ENCODE peak calls at places on chromosomes 6 and 20, in six cellular contexts. W, G, B, A, P and D are unnamed samples. For H3K4me1, the result is how much of the 10 kb centered on the place peaks cover.

GRCh38 chr6:143225929-143226328 is 165.2 kb downstream of the AIG1 start:
- DNase-seq in W (no peak), G (no peak), B (no peak), A (no peak), P (no peak), D (no peak)

GRCh38 chr6:50720623-50721022 is 7.3 kb downstream of the TFAP2D start:
- DNase-seq in W (no peak), G (no peak), B (no peak), A (no peak), P (no peak), D (peak)

GRCh38 chr6:64520050-64520449 is 884.4 kb downstream of the PHF3 start:
- DNase-seq in W (no peak), G (peak), B (no peak), A (no peak), P (no peak), D (peak)

GRCh38 chr6:72748759-72749158 is 126.9 kb downstream of the KCNQ5 start:
- DNase-seq in W (no peak), G (peak), B (no peak), A (no peak), P (no peak), D (peak)

GRCh38 chr20:41242807-41243206 is 74.7 kb downstream of the ZHX3 start:
- DNase-seq in W (no peak), G (no peak), B (no peak), A (no peak), P (no peak), D (no peak)

GRCh38 chr6:16154904-16155303 is 26.0 kb downstream of the MYLIP start:
- DNase-seq in W (no peak), G (peak), B (no peak), A (peak), P (no peak), D (peak)

GRCh38 chr20:3766832-3767433 is 620 bp downstream of the ADISSP start:
- DNase-seq in W (no peak), G (no peak), B (no peak), A (no peak), P (no peak), D (peak)

GRCh38 chr6:28005124-28005662 is 48.2 kb downstream of the OR2B6 start:
- DNase-seq in W (no peak), G (no peak), B (no peak), A (no peak), P (no peak), D (no peak)

GRCh38 chr6:17705428-17705777 is 1.3 kb downstream of the NUP153 start:
- DNase-seq in W (peak), G (peak), B (peak), A (no peak), P (no peak), D (peak)

GRCh38 chr6:165451845-165452244 is 142.4 kb upstream of the C6orf118 start:
- DNase-seq in W (no peak), G (no peak), B (no peak), A (no peak), P (no peak), D (no peak)

GRCh38 chr20:5061209-5061608 is 58.5 kb downstream of the PCNA start:
- DNase-seq in W (no peak), G (peak), B (no peak), A (no peak), P (no peak), D (peak)

DNA sequence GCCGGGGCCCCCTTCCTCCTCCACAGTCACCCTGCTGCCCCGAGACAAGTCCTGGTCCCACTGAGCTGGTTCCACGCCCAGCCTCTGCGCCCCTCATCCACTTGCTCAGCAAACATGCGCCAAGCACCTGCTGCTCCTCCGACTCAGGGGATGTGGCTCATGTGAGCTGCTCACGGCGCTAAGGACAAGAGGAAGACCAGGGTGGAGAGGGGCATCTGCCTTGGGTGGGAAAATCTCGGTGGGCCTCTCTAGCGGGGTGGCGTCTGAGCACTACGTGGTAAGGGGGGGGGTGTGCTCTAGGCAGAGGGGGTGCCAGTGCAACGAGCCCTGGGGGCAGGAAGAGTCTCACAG is 4.5 kb downstream of the LAMA5 start:
- DNase-seq in W (no peak), G (no peak), B (no peak), A (no peak), P (no peak), D (no peak)
- H3K4me1 ChIP-seq in W (under half), G (under half), B (under half), A (half or more), P (under half), D (half or more)

DNA sequence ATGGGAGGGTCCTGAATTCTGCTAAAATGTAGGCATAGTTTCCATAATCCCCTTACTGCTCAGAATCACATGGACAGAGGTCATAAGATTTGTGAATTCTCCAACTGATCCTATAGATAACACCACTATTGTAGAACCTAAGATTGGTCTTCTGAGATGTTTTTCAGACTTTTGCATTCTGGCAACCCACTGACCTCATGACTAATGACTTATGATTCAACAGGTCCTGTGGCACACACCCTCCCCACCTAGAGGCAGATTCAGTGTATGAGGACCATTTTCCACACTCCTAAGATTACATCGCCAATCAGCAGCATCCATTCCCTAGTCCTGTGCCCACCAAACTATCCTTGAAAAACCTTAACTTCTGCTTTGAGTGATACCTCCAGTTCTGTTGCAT is 207.2 kb downstream of the BTBD9 start:
- DNase-seq in W (no peak), G (peak), B (no peak), A (no peak), P (no peak), D (peak)
- TF ChIP-seq CTCF in W (no peak), G (no peak), B (no peak), A (no peak), P (no peak), D (peak)

GRCh38 chr20:62367483-62368302 is 581 bp upstream of the LAMA5 start:
- DNase-seq in W (peak), G (no peak), B (peak), A (no peak), P (no peak), D (peak)
- H3K4me1 ChIP-seq in W (under half), G (under half), B (under half), A (half or more), P (under half), D (half or more)

DNA sequence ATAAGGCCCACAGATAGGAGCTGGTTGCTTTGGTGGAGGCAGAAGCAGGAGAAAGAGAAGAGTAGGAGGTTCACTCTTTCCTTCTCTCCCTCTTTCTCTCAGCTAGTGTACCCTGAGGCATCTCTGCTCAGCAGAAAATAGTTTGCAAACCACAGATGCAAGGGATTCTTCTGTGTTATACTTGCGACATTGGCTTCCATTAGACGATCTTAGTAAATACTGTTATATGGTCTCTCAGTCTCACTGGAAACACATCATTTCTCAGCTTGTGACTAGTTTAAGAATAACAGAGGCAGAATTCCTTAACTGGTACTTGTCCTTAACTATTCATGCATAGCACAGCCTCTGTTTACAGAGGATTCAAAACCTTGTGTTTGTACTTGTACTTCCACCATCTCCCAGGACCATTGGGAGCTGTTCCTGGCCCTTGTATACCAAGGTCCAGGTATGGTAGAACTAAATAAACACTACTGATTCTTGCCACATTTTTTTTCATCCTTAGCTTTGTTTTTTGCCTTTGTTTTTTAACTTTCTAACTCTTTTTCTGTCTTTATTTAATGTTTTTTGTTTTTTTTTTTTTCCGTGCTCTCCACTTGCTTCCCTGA is 218.2 kb downstream of the OTOR start:
- DNase-seq in W (no peak), G (peak), B (no peak), A (no peak), P (no peak), D (no peak)
- TF ChIP-seq CTCF in W (no peak), G (no peak), B (no peak), A (no peak), P (no peak), D (no peak)

GRCh38 chr20:11451793-11452291 is 465.9 kb upstream of the BTBD3 start:
- DNase-seq in W (peak), G (peak), B (no peak), A (no peak), P (no peak), D (no peak)
- H3K4me1 ChIP-seq in W (under half), G (under half), B (under half), A (under half), P (under half), D (under half)

GRCh38 chr6:124522335-124522734 is 439.9 kb upstream of the RNF217 start:
- DNase-seq in W (no peak), G (no peak), B (no peak), A (no peak), P (no peak), D (no peak)

GRCh38 chr6:124524821-124525220 is 437.4 kb upstream of the RNF217 start:
- DNase-seq in W (no peak), G (no peak), B (no peak), A (no peak), P (no peak), D (no peak)
- TF ChIP-seq CTCF in W (no peak), G (no peak), B (no peak), A (no peak), P (no peak), D (no peak)

GRCh38 chr20:63846938-63847373 is 14.3 kb upstream of the ABHD16B start:
- DNase-seq in W (no peak), G (no peak), B (no peak), A (no peak), P (no peak), D (no peak)

GRCh38 chr20:63846128-63846771 is 15.0 kb upstream of the ABHD16B start:
- DNase-seq in W (peak), G (no peak), B (peak), A (peak), P (no peak), D (peak)

GRCh38 chr20:63848003-63848911 is 13.0 kb upstream of the ABHD16B start:
- DNase-seq in W (peak), G (no peak), B (no peak), A (no peak), P (no peak), D (no peak)

GRCh38 chr20:63844384-63845025 is 13.4 kb upstream of the ZBTB46 start:
- DNase-seq in W (no peak), G (no peak), B (no peak), A (no peak), P (no peak), D (no peak)

DNA sequence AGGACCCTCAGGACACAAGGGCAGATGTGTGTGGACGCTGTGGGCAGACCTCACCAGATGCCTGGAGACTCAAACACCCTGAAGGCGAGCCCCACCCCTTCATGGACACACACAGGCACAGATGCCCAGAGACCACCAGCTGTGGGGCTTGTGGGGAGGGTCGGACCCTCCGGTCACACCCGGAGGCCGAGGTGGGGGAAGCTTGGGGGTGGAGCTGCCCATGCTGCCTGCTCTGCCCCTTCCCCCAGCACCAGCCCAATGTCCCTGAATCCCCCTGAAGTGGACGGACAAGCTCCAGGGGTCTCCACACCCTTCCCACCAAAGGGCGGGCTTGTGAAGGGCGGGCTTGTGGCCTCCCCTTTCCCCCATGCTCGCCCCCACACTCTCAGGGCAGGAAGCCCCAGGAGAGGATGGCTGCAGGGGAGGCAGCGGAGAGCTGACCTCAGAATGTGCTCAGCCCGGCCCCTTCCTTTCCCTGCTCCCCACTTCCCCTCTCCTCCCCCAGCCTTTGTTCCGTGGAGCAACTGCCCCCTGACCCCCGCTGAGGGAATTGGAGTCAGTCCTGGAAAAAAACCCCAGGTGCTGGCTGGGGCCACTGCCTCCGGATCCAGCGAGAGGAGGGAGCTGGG is 13.8 kb upstream of the ABHD16B start:
- DNase-seq in W (peak), G (no peak), B (no peak), A (no peak), P (no peak), D (no peak)
- H3K4me1 ChIP-seq in W (under half), G (under half), B (under half), A (half or more), P (under half), D (under half)

DNA sequence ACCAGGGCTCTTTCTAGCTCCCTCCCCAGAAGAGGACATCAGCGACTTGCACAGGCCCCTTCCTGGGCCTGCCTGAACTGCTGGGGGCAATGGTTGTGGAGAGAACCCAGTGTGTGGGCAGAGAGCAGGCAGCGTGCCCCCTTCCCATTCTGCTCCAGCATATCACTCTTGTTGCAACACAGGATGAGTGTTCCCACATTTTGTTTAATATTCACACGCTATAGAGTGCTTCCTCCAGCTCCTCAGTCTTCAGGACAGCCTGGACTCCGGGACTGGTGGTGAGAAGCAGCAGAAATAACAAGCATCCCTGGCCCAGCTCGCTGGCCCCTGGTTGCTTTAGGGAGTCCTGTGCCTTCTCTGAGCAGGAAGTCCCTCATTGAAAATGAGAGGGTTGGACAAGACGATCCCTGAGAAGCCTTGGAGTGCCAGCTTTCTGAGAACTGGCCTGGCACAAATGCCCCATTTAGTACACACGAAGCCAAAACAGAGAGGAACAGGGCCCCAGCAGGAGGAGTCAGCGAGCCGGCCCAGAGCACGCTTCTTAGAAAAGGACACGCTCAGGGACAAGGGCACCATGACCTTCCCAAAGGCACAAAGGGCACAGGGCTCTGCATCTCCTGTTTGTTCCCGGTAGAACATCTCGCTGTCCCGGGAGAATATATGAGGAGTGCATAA is 84.2 kb upstream of the FOXC1 start:
- DNase-seq in W (no peak), G (peak), B (no peak), A (no peak), P (no peak), D (no peak)
- TF ChIP-seq CTCF in W (no peak), G (no peak), B (no peak), A (no peak), P (no peak), D (no peak)

GRCh38 chr20:34524426-34524825 is 8.2 kb downstream of the DYNLRB1 start:
- DNase-seq in W (no peak), G (no peak), B (peak), A (no peak), P (no peak), D (no peak)
- H3K4me1 ChIP-seq in W (under half), G (under half), B (under half), A (half or more), P (under half), D (under half)